ENCODE peak calls at places on chromosome 12, in nine cellular contexts. R is Peyer's patch; N is left lung; D is CD8-positive, alpha-beta T cell; Y is GM23248; M is CD8-positive, alpha-beta memory T cell; F is tibial artery; T is cardiac muscle cell; H is HCT116. K is an unnamed sample.

GRCh38 chr12:113292091-113292490 is 42.8 kb downstream of the SLC8B1 start:
- DNase-seq in R (no peak), N (no peak), D (no peak), Y (peak), M (no peak), F (no peak), T (no peak), H (no peak), K (no peak)

GRCh38 chr12:89968151-89968699 is 259.6 kb upstream of the ATP2B1 start:
- DNase-seq in R (no peak), N (no peak), D (no peak), Y (no peak), M (no peak), F (no peak), T (no peak), H (no peak), K (no peak)

GRCh38 chr12:5511256-5511643 is 79.3 kb downstream of the NTF3 start:
- DNase-seq in R (no peak), N (no peak), D (no peak), Y (no peak), M (no peak), F (no peak), T (no peak), H (no peak), K (no peak)

GRCh38 chr12:68350753-68351152 is 18.6 kb upstream of the MDM1 start:
- DNase-seq in R (no peak), N (no peak), D (no peak), Y (peak), M (no peak), F (no peak), T (no peak), H (no peak), K (no peak)

GRCh38 chr12:128323526-128323925 is 56.6 kb downstream of the TMEM132C start:
- DNase-seq in R (no peak), N (no peak), D (no peak), Y (no peak), M (no peak), F (no peak), T (no peak), H (no peak), K (no peak)

GRCh38 chr12:108526482-108527234 is 11.6 kb downstream of the FICD start:
- DNase-seq in R (no peak), N (no peak), D (no peak), Y (peak), M (no peak), F (no peak), T (no peak), H (no peak), K (no peak)

GRCh38 chr12:53515291-53515680 is 8.0 kb upstream of the NPFF start:
- DNase-seq in R (no peak), N (no peak), D (no peak), Y (no peak), M (no peak), F (no peak), T (no peak), H (no peak), K (no peak)

GRCh38 chr12:13559318-13559978 is 362.9 kb downstream of the EMP1 start:
- DNase-seq in R (no peak), N (no peak), D (no peak), Y (no peak), M (no peak), F (no peak), T (no peak), H (peak), K (no peak)

GRCh38 chr12:108884116-108885012 is 4.5 kb downstream of the DAO start:
- DNase-seq in R (peak), N (peak), D (peak), Y (peak), M (peak), F (peak), T (no peak), H (peak), K (peak)

GRCh38 chr12:60257063-60257462 is 661.2 kb downstream of the SLC16A7 start:
- DNase-seq in R (no peak), N (no peak), D (no peak), Y (peak), M (no peak), F (no peak), T (peak), H (peak), K (peak)

GRCh38 chr12:33486058-33486457 is 46.4 kb upstream of the SYT10 start:
- DNase-seq in R (no peak), N (no peak), D (no peak), Y (no peak), M (no peak), F (no peak), T (no peak), H (no peak), K (no peak)

GRCh38 chr12:48198619-48198973 is 4.5 kb downstream of the OR10AD1 start:
- DNase-seq in R (peak), N (peak), D (peak), Y (peak), M (peak), F (peak), T (no peak), H (no peak), K (no peak)

GRCh38 chr12:26648066-26648465 is 184.9 kb downstream of the ITPR2 start:
- DNase-seq in R (no peak), N (no peak), D (no peak), Y (no peak), M (no peak), F (no peak), T (no peak), H (no peak), K (no peak)

GRCh38 chr12:30882706-30883105 is 43.8 kb upstream of the TSPAN11 start:
- DNase-seq in R (no peak), N (no peak), D (no peak), Y (peak), M (no peak), F (no peak), T (no peak), H (no peak), K (no peak)

GRCh38 chr12:14554281-14555008 is 13.2 kb downstream of the PLBD1 start:
- DNase-seq in R (peak), N (peak), D (no peak), Y (peak), M (no peak), F (peak), T (peak), H (peak), K (peak)

GRCh38 chr12:124179936-124180605 is 114.8 kb upstream of the RFLNA start:
- DNase-seq in R (no peak), N (no peak), D (no peak), Y (no peak), M (no peak), F (no peak), T (no peak), H (no peak), K (no peak)

GRCh38 chr12:3641428-3641883 is 111.5 kb downstream of the CRACR2A start:
- DNase-seq in R (no peak), N (no peak), D (no peak), Y (peak), M (no peak), F (no peak), T (no peak), H (no peak), K (peak)

GRCh38 chr12:118925407-118926202 is 55.7 kb upstream of the SRRM4 start:
- DNase-seq in R (no peak), N (no peak), D (no peak), Y (no peak), M (no peak), F (no peak), T (no peak), H (no peak), K (no peak)

GRCh38 chr12:7869137-7869536 is 3.6 kb downstream of the SLC2A14 start:
- DNase-seq in R (no peak), N (no peak), D (no peak), Y (peak), M (no peak), F (no peak), T (no peak), H (no peak), K (no peak)

GRCh38 chr12:50211392-50212070 is 44.4 kb upstream of the CERS5 start:
- DNase-seq in R (no peak), N (no peak), D (no peak), Y (peak), M (no peak), F (no peak), T (no peak), H (no peak), K (no peak)

GRCh38 chr12:120402217-120402616 is 33.3 kb upstream of the MSI1 start:
- DNase-seq in R (no peak), N (no peak), D (no peak), Y (no peak), M (no peak), F (no peak), T (peak), H (no peak), K (peak)

GRCh38 chr12:57998251-57998650 is 56.9 kb downstream of the ATP23 start:
- DNase-seq in R (no peak), N (no peak), D (no peak), Y (no peak), M (no peak), F (no peak), T (no peak), H (no peak), K (no peak)

GRCh38 chr12:75944905-75945412 is 86.6 kb downstream of the PHLDA1 start:
- DNase-seq in R (no peak), N (no peak), D (no peak), Y (no peak), M (no peak), F (no peak), T (no peak), H (no peak), K (no peak)

GRCh38 chr12:109678732-109679131 is 34.9 kb upstream of the FAM222A start:
- DNase-seq in R (no peak), N (no peak), D (no peak), Y (no peak), M (no peak), F (no peak), T (peak), H (no peak), K (no peak)

GRCh38 chr12:59403259-59403932 is 192.4 kb upstream of the SLC16A7 start:
- DNase-seq in R (peak), N (no peak), D (peak), Y (peak), M (no peak), F (peak), T (peak), H (peak), K (peak)

DNA sequence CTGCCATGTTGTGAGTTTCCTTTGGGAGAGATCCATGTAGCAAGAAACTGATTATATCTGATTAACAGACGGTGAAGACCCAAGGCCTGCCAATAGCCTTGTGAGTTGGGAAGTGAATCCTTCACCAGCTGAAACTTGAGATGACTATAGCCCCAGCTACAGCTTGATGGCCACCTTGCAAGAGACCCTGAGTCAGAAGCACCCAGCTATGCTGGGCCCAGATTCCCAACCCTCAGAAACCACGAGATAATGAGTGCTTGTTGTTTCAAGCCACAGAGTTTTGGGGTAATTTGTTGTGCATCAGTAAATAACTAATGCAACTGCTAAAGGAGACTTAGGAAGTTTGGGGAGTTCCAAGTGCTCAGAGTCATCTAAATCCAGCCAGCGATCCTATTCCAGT is 80.3 kb downstream of the AVPR1A start:
- DNase-seq in R (no peak), N (no peak), D (no peak), Y (peak), M (no peak), F (no peak), T (no peak), H (no peak), K (no peak)
- H3K27ac ChIP-seq in R (no peak), N (no peak), D (no peak), Y (no peak), M (no peak), F (no peak), T (no peak), H (no peak), K (no peak)

GRCh38 chr12:11651785-11652184 is 2.3 kb downstream of the ETV6 start:
- DNase-seq in R (no peak), N (no peak), D (no peak), Y (peak), M (no peak), F (no peak), T (no peak), H (no peak), K (no peak)

GRCh38 chr12:11651377-11651776 is 1.9 kb downstream of the ETV6 start:
- DNase-seq in R (peak), N (no peak), D (no peak), Y (no peak), M (no peak), F (no peak), T (no peak), H (no peak), K (no peak)

GRCh38 chr12:11650279-11650696 is 814 bp downstream of the ETV6 start:
- DNase-seq in R (peak), N (no peak), D (peak), Y (no peak), M (peak), F (no peak), T (no peak), H (no peak), K (peak)

GRCh38 chr12:11649413-11650278 is at the start of gene ETV6:
- DNase-seq in R (peak), N (peak), D (peak), Y (peak), M (peak), F (peak), T (peak), H (peak), K (peak)

DNA sequence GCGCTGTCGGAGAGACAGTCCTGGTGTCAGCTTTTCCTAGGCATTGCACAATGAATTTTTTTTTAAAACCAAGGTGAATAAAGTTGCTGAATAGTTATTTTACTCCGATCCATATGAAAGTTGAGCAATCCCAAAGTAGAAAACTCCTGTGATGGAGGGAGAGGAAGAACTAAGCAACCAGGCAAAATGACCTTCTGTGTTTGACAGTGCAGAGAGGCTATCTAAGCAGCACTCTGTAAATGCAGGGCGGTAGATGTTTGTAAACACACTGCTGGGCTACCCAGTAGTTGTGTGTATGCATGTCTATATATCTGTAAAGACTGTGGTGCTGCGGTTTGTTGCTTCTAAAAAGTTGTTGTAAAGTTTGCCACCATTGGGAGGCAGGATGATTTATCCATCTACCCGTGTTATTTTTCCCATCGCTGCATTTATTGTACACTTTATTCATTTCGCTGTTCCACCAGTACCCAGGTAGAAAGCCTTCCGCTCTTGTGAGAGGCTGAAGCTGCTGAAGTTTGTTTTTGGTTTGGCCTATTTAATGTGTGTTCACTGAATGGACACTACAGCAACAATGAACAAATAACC is 1.3 kb downstream of the ETV6 start:
- DNase-seq in R (no peak), N (no peak), D (no peak), Y (peak), M (no peak), F (no peak), T (peak), H (no peak), K (no peak)
- H3K27ac ChIP-seq in R (peak), N (peak), D (no peak), Y (peak), M (peak), F (peak), T (peak), H (no peak), K (no peak)

GRCh38 chr12:29743072-29743471 is 40.7 kb downstream of the TMTC1 start:
- DNase-seq in R (no peak), N (no peak), D (no peak), Y (no peak), M (no peak), F (no peak), T (no peak), H (no peak), K (no peak)
- H3K27ac ChIP-seq in R (no peak), N (no peak), D (no peak), Y (peak), M (no peak), F (peak), T (peak), H (no peak), K (no peak)

GRCh38 chr12:93581370-93581769 is 8.9 kb downstream of the SOCS2 start:
- DNase-seq in R (no peak), N (no peak), D (no peak), Y (no peak), M (no peak), F (no peak), T (no peak), H (no peak), K (no peak)
- H3K27ac ChIP-seq in R (no peak), N (no peak), D (no peak), Y (no peak), M (no peak), F (no peak), T (no peak), H (no peak), K (no peak)

GRCh38 chr12:39048395-39048794 is 143.0 kb upstream of the CPNE8 start:
- DNase-seq in R (no peak), N (no peak), D (no peak), Y (no peak), M (no peak), F (no peak), T (no peak), H (no peak), K (no peak)

GRCh38 chr12:39044754-39045153 is 139.4 kb upstream of the CPNE8 start:
- DNase-seq in R (no peak), N (no peak), D (no peak), Y (no peak), M (no peak), F (no peak), T (no peak), H (no peak), K (peak)

GRCh38 chr12:39047539-39048078 is 142.2 kb upstream of the CPNE8 start:
- DNase-seq in R (no peak), N (no peak), D (no peak), Y (no peak), M (no peak), F (no peak), T (no peak), H (no peak), K (peak)

DNA sequence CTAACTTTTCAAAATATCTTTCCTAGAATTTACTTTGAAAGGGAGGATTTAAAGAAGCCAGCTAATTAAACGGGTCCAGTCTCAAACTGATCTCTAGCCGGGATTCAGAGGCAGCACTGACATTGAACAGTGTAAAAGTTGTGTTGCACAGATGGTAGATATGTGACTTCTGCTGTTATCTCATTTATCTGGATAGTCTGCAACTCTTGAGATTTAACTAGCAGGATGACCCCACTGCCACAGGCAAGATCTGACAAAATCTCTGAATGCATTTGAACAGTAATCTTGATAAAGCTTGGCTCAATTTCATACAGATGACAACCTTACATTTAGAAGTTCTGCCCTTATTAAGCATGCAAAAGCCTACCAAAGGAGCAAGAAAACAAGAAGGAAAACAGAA is 138.0 kb upstream of the CPNE8 start:
- DNase-seq in R (no peak), N (no peak), D (no peak), Y (no peak), M (no peak), F (no peak), T (no peak), H (no peak), K (no peak)
- H3K27ac ChIP-seq in R (no peak), N (no peak), D (no peak), Y (no peak), M (no peak), F (no peak), T (peak), H (no peak), K (peak)